ENCODE peak calls at places on chromosomes 3 and 15, in eight cellular contexts. G is stimulated activated CD8-positive, alpha-beta memory T cell treated with anti-CD3 and anti-CD28 coated beads, Interleukin-4, amount 100 ng/mL, for 4 hours; Y is NCI-H1930; F is NCI-H774; H is small intestine; D is DMS 273 treated with DMSO at 0.1 percent for 48 hours; N is H7; M is D341Med. E is an unnamed sample.

GRCh38 chr3:43319794-43320193 is 33.5 kb downstream of the SNRK start:
- DNase-seq in H (no peak), N (no peak), G (no peak), M (no peak), D (no peak), F (no peak), Y (no peak), E (no peak)

GRCh38 chr3:195537995-195538394 is 5.1 kb downstream of the PPP1R2 start:
- DNase-seq in G (no peak), Y (no peak), F (no peak), M (no peak), N (no peak), D (no peak), H (no peak), E (no peak)

GRCh38 chr3:131083190-131083863 is 56.6 kb downstream of the NEK11 start:
- DNase-seq in G (no peak), N (peak), F (peak), D (peak), Y (no peak), M (peak), H (no peak), E (peak)

GRCh38 chr3:133159498-133160475 is 121.6 kb downstream of the TMEM108 start:
- DNase-seq in M (no peak), D (no peak), Y (no peak), H (no peak), G (no peak), F (no peak), N (no peak), E (no peak)

GRCh38 chr3:12817341-12817705 is 20.8 kb downstream of the CAND2 start:
- DNase-seq in D (no peak), G (no peak), Y (no peak), F (no peak), M (no peak), N (no peak), H (no peak), E (no peak)

GRCh38 chr15:50256188-50257041 is 9.1 kb downstream of the HDC start:
- DNase-seq in H (no peak), G (no peak), Y (no peak), M (no peak), F (no peak), N (no peak), D (peak), E (no peak)

GRCh38 chr3:13851997-13852637 is 27.8 kb downstream of the WNT7A start:
- DNase-seq in G (no peak), D (no peak), H (no peak), M (no peak), N (no peak), Y (no peak), F (no peak), E (no peak)

GRCh38 chr3:41907330-41908073 is 54.4 kb downstream of the ULK4 start:
- DNase-seq in D (no peak), F (no peak), N (no peak), G (no peak), Y (no peak), M (no peak), H (no peak), E (no peak)

GRCh38 chr3:16033889-16034687 is 140.4 kb upstream of the GALNT15 start:
- DNase-seq in F (no peak), M (no peak), N (no peak), Y (no peak), H (no peak), D (no peak), G (no peak), E (no peak)

GRCh38 chr3:72336821-72337479 is 511.3 kb downstream of the SHQ1 start:
- DNase-seq in D (no peak), N (peak), M (peak), F (no peak), Y (no peak), G (no peak), H (peak), E (no peak)

GRCh38 chr3:177802151-177802900 is 605.0 kb upstream of the TBL1XR1 start:
- DNase-seq in D (peak), F (no peak), H (no peak), G (no peak), M (no peak), Y (no peak), N (no peak), E (no peak)

GRCh38 chr3:169454823-169455222 is 208.7 kb downstream of the MECOM start:
- DNase-seq in D (no peak), Y (no peak), G (no peak), F (no peak), H (no peak), M (no peak), N (no peak), E (no peak)

GRCh38 chr3:149186219-149186618 is 35.4 kb downstream of the CP start:
- DNase-seq in M (no peak), G (no peak), F (no peak), H (no peak), N (no peak), Y (no peak), D (no peak), E (no peak)

GRCh38 chr3:84738101-84738500 is 220.7 kb upstream of the CADM2 start:
- DNase-seq in H (no peak), M (no peak), D (peak), G (no peak), Y (no peak), N (no peak), F (no peak), E (no peak)

GRCh38 chr3:35616346-35616745 is 23.0 kb upstream of the ARPP21 start:
- DNase-seq in M (no peak), G (no peak), F (no peak), H (no peak), D (no peak), N (no peak), Y (no peak), E (no peak)

GRCh38 chr15:90062023-90062728 is 40.1 kb downstream of the IDH2 start:
- DNase-seq in H (peak), F (peak), D (no peak), Y (no peak), G (no peak), M (no peak), N (peak), E (peak)

GRCh38 chr3:134406331-134407246 is 32.3 kb upstream of the AMOTL2 start:
- DNase-seq in F (peak), G (no peak), N (peak), D (peak), M (peak), H (peak), Y (peak), E (peak)

GRCh38 chr3:18725668-18726407 is 300.7 kb upstream of the SATB1 start:
- DNase-seq in H (peak), M (no peak), G (peak), Y (no peak), F (no peak), D (no peak), N (no peak), E (no peak)

GRCh38 chr15:89167267-89168176 is 53.9 kb downstream of the RLBP1 start:
- DNase-seq in M (no peak), H (no peak), D (no peak), Y (no peak), G (peak), F (no peak), N (no peak), E (no peak)

GRCh38 chr3:177410734-177411133 is 213.5 kb upstream of the TBL1XR1 start:
- DNase-seq in M (no peak), Y (peak), F (peak), G (no peak), D (no peak), H (peak), N (no peak), E (peak)

GRCh38 chr3:112653209-112653871 is 12.4 kb upstream of the CCDC80 start:
- DNase-seq in H (no peak), M (no peak), D (no peak), Y (no peak), F (no peak), N (no peak), G (no peak), E (no peak)

GRCh38 chr3:17678116-17678741 is 64.2 kb downstream of the TBC1D5 start:
- DNase-seq in N (no peak), G (no peak), H (no peak), F (no peak), D (no peak), Y (no peak), M (no peak), E (no peak)

GRCh38 chr3:113054552-113054951 is 63.8 kb downstream of the GTPBP8 start:
- DNase-seq in N (no peak), H (no peak), Y (no peak), M (no peak), D (no peak), G (no peak), F (no peak), E (no peak)

GRCh38 chr15:75024102-75024636 is 779 bp downstream of the PPCDC start:
- DNase-seq in D (no peak), F (peak), M (no peak), G (no peak), Y (no peak), H (no peak), N (peak), E (no peak)

GRCh38 chr3:4693620-4694019 is 200.5 kb downstream of the ITPR1 start:
- DNase-seq in F (no peak), M (no peak), G (no peak), H (no peak), N (no peak), Y (no peak), D (no peak), E (no peak)

GRCh38 chr15:70362911-70363310 is 265.2 kb upstream of the TLE3 start:
- DNase-seq in H (peak), F (no peak), M (peak), D (no peak), N (peak), G (no peak), Y (no peak), E (no peak)

GRCh38 chr3:72265250-72265649 is 480.3 kb upstream of the PROK2 start:
- DNase-seq in Y (no peak), M (no peak), H (no peak), F (no peak), N (peak), D (no peak), G (no peak), E (no peak)

GRCh38 chr3:39268554-39268910 is 11.3 kb downstream of the CX3CR1 start:
- DNase-seq in F (no peak), H (no peak), G (no peak), Y (no peak), M (no peak), D (no peak), N (no peak), E (no peak)

GRCh38 chr3:14525685-14526631 is 14.2 kb downstream of the GRIP2 start:
- DNase-seq in Y (no peak), M (no peak), D (no peak), N (no peak), G (no peak), H (peak), F (no peak), E (no peak)

GRCh38 chr3:105944721-105945120 is 75.9 kb upstream of the CBLB start:
- DNase-seq in Y (no peak), G (no peak), M (no peak), H (no peak), N (no peak), D (no peak), F (no peak), E (no peak)

GRCh38 chr15:92623435-92623834 is 32.1 kb downstream of the FAM174B start:
- DNase-seq in M (no peak), G (no peak), N (no peak), F (peak), D (peak), H (peak), Y (no peak), E (no peak)

GRCh38 chr3:101720851-101721649 is 3.4 kb upstream of the CEP97 start:
- DNase-seq in G (no peak), H (no peak), M (peak), N (no peak), F (no peak), Y (no peak), D (peak), E (no peak)

GRCh38 chr3:190432216-190432615 is 17.5 kb downstream of the TMEM207 start:
- DNase-seq in Y (no peak), G (no peak), M (no peak), F (no peak), N (no peak), H (no peak), D (no peak), E (no peak)

GRCh38 chr3:58044656-58045055 is 36.4 kb downstream of the FLNB start:
- DNase-seq in D (no peak), N (no peak), M (no peak), G (no peak), F (no peak), H (no peak), Y (no peak), E (no peak)

GRCh38 chr3:85838921-85839320 is 880.1 kb downstream of the CADM2 start:
- DNase-seq in M (no peak), H (no peak), G (no peak), Y (no peak), F (no peak), N (no peak), D (no peak), E (peak)

E was measured in NCI-H2081 treated with DMSO at 0.1 percent for 48 hours.